ENCODE peak calls at places on chromosomes 1 and 21, in four cellular contexts. Z is K562, M is HCT116, S is GM12878. Y is an unnamed sample.

GRCh38 chr1:25820247-25821111 is 725 bp downstream of the MTFR1L start:
- DNase-seq in Z (peak; percentile 78), S (peak; percentile 50), M (no peak), Y (no peak)

GRCh38 chr1:25343872-25344271 is 5.7 kb downstream of the TMEM50A start:
- DNase-seq in S (no peak), Z (no peak), M (peak; percentile 24), Y (no peak)

GRCh38 chr21:26945916-26946315 is 21.0 kb downstream of the ADAMTS5 start:
- DNase-seq in M (no peak), S (no peak), Z (no peak), Y (no peak)

GRCh38 chr1:17012775-17013501 is 1.2 kb upstream of the ATP13A2 start:
- DNase-seq in Z (no peak), M (no peak), S (no peak), Y (no peak)

GRCh38 chr1:46407636-46408035 is 13.5 kb downstream of the FAAH start:
- DNase-seq in Z (no peak), S (no peak), M (no peak), Y (no peak)

GRCh38 chr1:175192630-175193338 is at the start of gene KIAA0040:
- DNase-seq in M (peak; percentile 66), S (no peak), Z (peak; percentile 94), Y (no peak)

GRCh38 chr1:179883739-179884138 is 1.7 kb downstream of the TOR1AIP1 start:
- DNase-seq in S (peak; percentile 56), M (no peak), Z (peak; percentile 35), Y (no peak)

GRCh38 chr1:38835230-38835827 is 24.2 kb downstream of the RRAGC start:
- DNase-seq in S (peak; percentile 60), Z (peak; percentile 76), M (peak; percentile 81), Y (no peak)

GRCh38 chr1:74610961-74611360 is 62.6 kb downstream of the ERICH3 start:
- DNase-seq in S (no peak), M (no peak), Z (no peak), Y (no peak)

GRCh38 chr1:23111600-23112535 is 56.8 kb downstream of the LUZP1 start:
- DNase-seq in M (no peak), S (no peak), Z (no peak), Y (no peak)

GRCh38 chr1:2229921-2230700 is 2.0 kb downstream of the SKI start:
- DNase-seq in Z (peak; percentile 27), S (no peak), M (no peak), Y (no peak)

GRCh38 chr1:5993553-5994510 is 1.6 kb upstream of the NPHP4 start:
- DNase-seq in M (no peak), Z (peak; percentile 80), S (no peak), Y (peak; percentile 60)

GRCh38 chr1:97551113-97551512 is 369.7 kb downstream of the DPYD start:
- DNase-seq in M (no peak), Z (no peak), S (no peak), Y (no peak)

GRCh38 chr1:113861641-113862040 is 9.9 kb downstream of the PTPN22 start:
- DNase-seq in Z (no peak), M (no peak), S (no peak), Y (no peak)

GRCh38 chr1:61782771-61783170 is 40.5 kb downstream of the PATJ start:
- DNase-seq in S (peak; percentile 71), M (no peak), Z (no peak), Y (no peak)

GRCh38 chr1:223006794-223007193 is 136.3 kb downstream of the TLR5 start:
- DNase-seq in M (no peak), S (no peak), Z (no peak), Y (no peak)

GRCh38 chr1:63878914-63879313 is 105.1 kb downstream of the ROR1 start:
- DNase-seq in M (no peak), Z (no peak), S (no peak), Y (no peak)

GRCh38 chr1:203480084-203480483 is 4.5 kb downstream of the PRELP start:
- DNase-seq in M (no peak), S (no peak), Z (no peak), Y (no peak)

GRCh38 chr1:95035536-95035935 is 37.2 kb downstream of the ALG14 start:
- DNase-seq in M (peak; percentile 18), S (no peak), Z (no peak), Y (no peak)

DNA sequence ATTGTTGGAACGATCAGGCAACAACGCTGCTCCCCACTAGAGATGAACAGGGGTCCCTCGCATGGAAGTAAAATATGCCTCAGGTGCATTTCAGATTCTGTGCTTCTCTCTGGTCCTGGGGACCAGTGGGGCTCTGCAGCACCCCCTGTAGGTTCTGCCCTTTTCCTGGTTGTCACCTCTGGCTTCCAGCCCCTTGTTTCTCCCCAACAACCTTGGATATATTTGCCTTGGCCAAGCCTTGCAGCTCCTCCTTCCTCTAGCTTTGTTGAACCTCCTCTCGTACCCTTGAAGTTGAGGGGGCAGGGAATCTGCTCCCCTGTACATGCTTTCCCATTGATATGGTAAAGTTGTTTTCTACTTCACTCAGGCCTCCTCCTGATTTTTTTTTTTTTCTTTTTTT is 5.4 kb upstream of the RGSL1 start:
- DNase-seq in Z (no peak), S (no peak), M (no peak), Y (peak; percentile 49)
- TF ChIP-seq EGR1 in Z (no peak), S (no peak), M (no peak), Y (no peak)

GRCh38 chr1:156248323-156248683 is 447 bp upstream of the PAQR6 start:
- DNase-seq in S (no peak), Z (no peak), M (no peak), Y (no peak)
- TF ChIP-seq EGR1 in S (no peak), Z (no peak), M (no peak), Y (no peak)

GRCh38 chr1:201693019-201693372 is 136.0 kb upstream of the IPO9 start:
- DNase-seq in S (no peak), Z (no peak), M (no peak), Y (no peak)
- TF ChIP-seq EGR1 in S (no peak), Z (no peak), M (no peak), Y (no peak)

GRCh38 chr1:186843261-186843660 is 14.5 kb downstream of the PLA2G4A start:
- DNase-seq in S (no peak), M (no peak), Z (no peak), Y (no peak)
- TF ChIP-seq EGR1 in S (no peak), M (no peak), Z (no peak), Y (no peak)

GRCh38 chr1:154407021-154407865 is 2.1 kb downstream of the IL6R start:
- DNase-seq in S (peak; percentile 77), Z (no peak), M (no peak), Y (no peak)

GRCh38 chr1:154405762-154406571 is 824 bp downstream of the IL6R start:
- DNase-seq in Z (peak; percentile 60), M (no peak), S (no peak), Y (peak; percentile 75)

GRCh38 chr1:154406572-154406879 is 1.4 kb downstream of the IL6R start:
- DNase-seq in S (no peak), Z (no peak), M (no peak), Y (no peak)

GRCh38 chr1:154410185-154410827 is 5.2 kb downstream of the IL6R start:
- DNase-seq in S (no peak), Z (no peak), M (no peak), Y (no peak)

GRCh38 chr1:154407866-154408777 is 3.0 kb downstream of the IL6R start:
- DNase-seq in S (no peak), M (no peak), Z (no peak), Y (no peak)
- TF ChIP-seq EGR1 in S (no peak), M (no peak), Z (no peak), Y (no peak)